ENCODE peak calls at places on chromosomes 3 and 15, in six cellular contexts. N is GM12878, K is upper lobe of left lung, H is K562, D is A549, G is HepG2. F is an unnamed sample.

GRCh38 chr3:100629728-100630127 is 20.3 kb downstream of the ADGRG7 start:
- ATAC-seq in N (peak), G (no peak), H (peak), K (no peak), D (no peak), F (no peak)

GRCh38 chr3:42397644-42398043 is 12.8 kb downstream of the LYZL4 start:
- ATAC-seq in N (no peak), D (no peak), H (no peak), K (no peak), G (peak), F (no peak)

GRCh38 chr3:44104668-44105321 is 136.9 kb upstream of the TOPAZ1 start:
- ATAC-seq in H (no peak), G (peak), K (peak), D (peak), N (peak), F (no peak)

GRCh38 chr15:97420116-97420515 is 540.4 kb upstream of the ARRDC4 start:
- ATAC-seq in D (no peak), K (no peak), G (no peak), N (no peak), H (no peak), F (no peak)

GRCh38 chr15:57591237-57591821 is 375 bp upstream of the MYZAP start:
- ATAC-seq in G (no peak), H (no peak), K (no peak), N (no peak), D (no peak), F (no peak)

GRCh38 chr3:143182861-143183667 is 63.5 kb downstream of the CHST2 start:
- ATAC-seq in N (no peak), D (no peak), K (no peak), G (no peak), H (peak), F (no peak)

GRCh38 chr3:49654955-49655556 is 19.1 kb upstream of the APEH start:
- ATAC-seq in H (no peak), G (no peak), D (no peak), K (no peak), N (no peak), F (no peak)

GRCh38 chr15:71294636-71295241 is 179.5 kb downstream of the THSD4 start:
- ATAC-seq in D (peak), H (no peak), K (peak), N (no peak), G (no peak), F (peak)

GRCh38 chr3:118907909-118908308 is 126.7 kb downstream of the IGSF11 start:
- ATAC-seq in K (no peak), H (no peak), G (no peak), N (no peak), D (no peak), F (no peak)

GRCh38 chr3:185330644-185331043 is 32.3 kb upstream of the MAP3K13 start:
- ATAC-seq in H (no peak), D (no peak), G (peak), K (peak), N (no peak), F (no peak)

GRCh38 chr15:76012021-76012551 is at the start of gene NRG4:
- ATAC-seq in H (peak), N (peak), D (peak), G (no peak), K (no peak), F (no peak)

GRCh38 chr15:101023501-101024110 is 104.4 kb downstream of the LRRK1 start:
- ATAC-seq in H (no peak), G (no peak), D (no peak), K (no peak), N (no peak), F (peak)

GRCh38 chr15:68833734-68834334 is 13.1 kb upstream of the ANP32A start:
- ATAC-seq in K (no peak), N (no peak), G (no peak), D (no peak), H (no peak), F (no peak)

GRCh38 chr3:48436855-48437254 is 3.1 kb downstream of the CCDC51 start:
- ATAC-seq in G (no peak), K (no peak), H (no peak), D (no peak), N (no peak), F (no peak)

GRCh38 chr3:183259621-183260020 is 6.6 kb downstream of the B3GNT5 start:
- ATAC-seq in H (no peak), D (no peak), K (no peak), N (no peak), G (no peak), F (peak)

GRCh38 chr3:19216669-19217337 is 68.5 kb downstream of the KCNH8 start:
- ATAC-seq in G (no peak), D (no peak), N (no peak), H (no peak), K (no peak), F (no peak)

GRCh38 chr3:152436707-152437615 is 168.2 kb downstream of the MBNL1 start:
- ATAC-seq in K (no peak), N (no peak), H (peak), D (no peak), G (no peak), F (no peak)

GRCh38 chr15:45116482-45117326 is 2.6 kb downstream of the DUOXA2 start:
- ATAC-seq in N (no peak), H (no peak), K (no peak), G (no peak), D (no peak), F (no peak)

GRCh38 chr3:122890077-122890484 is 95.2 kb downstream of the SLC49A4 start:
- ATAC-seq in N (peak), H (no peak), G (no peak), K (peak), D (no peak), F (peak)

GRCh38 chr3:148730676-148731075 is 33.0 kb downstream of the AGTR1 start:
- ATAC-seq in G (no peak), H (no peak), N (no peak), D (no peak), K (no peak), F (no peak)

GRCh38 chr3:177238661-177239216 is 41.5 kb upstream of the TBL1XR1 start:
- ATAC-seq in G (no peak), D (no peak), H (no peak), N (no peak), K (no peak), F (no peak)

GRCh38 chr3:72288955-72289707 is 504.2 kb upstream of the PROK2 start:
- ATAC-seq in N (peak), K (peak), D (no peak), H (peak), G (no peak), F (peak)

GRCh38 chr3:189914799-189915198 is 205.9 kb downstream of the P3H2 start:
- ATAC-seq in K (no peak), D (peak), G (no peak), N (no peak), H (no peak), F (no peak)

GRCh38 chr15:98954411-98954810 is 53.2 kb downstream of the PGPEP1L start:
- ATAC-seq in D (no peak), H (no peak), G (no peak), N (no peak), K (peak), F (peak)

GRCh38 chr15:98953000-98953776 is 54.4 kb downstream of the PGPEP1L start:
- ATAC-seq in D (no peak), N (peak), K (no peak), G (no peak), H (peak), F (no peak)

GRCh38 chr15:98955331-98955730 is 52.3 kb downstream of the PGPEP1L start:
- ATAC-seq in D (no peak), G (no peak), H (no peak), N (no peak), K (no peak), F (no peak)

GRCh38 chr15:98952381-98952803 is 55.2 kb downstream of the PGPEP1L start:
- ATAC-seq in K (no peak), D (no peak), H (no peak), G (no peak), N (peak), F (no peak)

DNA sequence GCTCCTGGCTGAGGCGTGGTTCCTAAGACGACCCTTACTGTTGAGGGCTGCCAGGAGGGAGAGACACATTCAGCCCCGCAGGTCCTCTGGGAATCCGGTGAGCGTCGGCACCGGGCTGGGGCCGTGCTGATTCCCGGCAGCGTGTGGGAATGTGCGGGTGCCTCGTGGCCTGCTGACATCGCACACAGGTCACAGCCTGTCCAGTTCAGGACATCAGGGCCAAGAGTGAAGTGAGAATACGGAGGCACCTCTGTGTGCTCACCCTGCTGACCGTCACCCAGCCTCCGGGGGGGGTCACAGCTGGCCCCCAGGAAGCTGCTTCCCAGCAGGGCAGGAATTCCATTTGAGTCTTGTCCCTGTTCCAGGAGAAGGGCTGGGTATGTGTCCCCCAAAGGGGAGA is 53.6 kb downstream of the PGPEP1L start:
- ATAC-seq in H (no peak), N (no peak), D (no peak), G (no peak), K (peak), F (peak)
- TF ChIP-seq EP300 in H (no peak), N (no peak), D (no peak), G (no peak), K (no peak), F (no peak)

GRCh38 chr15:40908095-40908494 is 13.8 kb downstream of the VPS18 start:
- ATAC-seq in N (no peak), D (no peak), G (no peak), H (no peak), K (no peak), F (no peak)
- TF ChIP-seq EP300 in N (no peak), D (no peak), G (no peak), H (no peak), K (no peak), F (no peak)

GRCh38 chr3:155233213-155233612 is 60.3 kb downstream of the STRIT1 start:
- ATAC-seq in H (peak), D (no peak), G (no peak), K (no peak), N (no peak), F (peak)
- TF ChIP-seq EP300 in H (no peak), D (no peak), G (no peak), K (no peak), N (no peak), F (no peak)

GRCh38 chr3:29282431-29283296 is 1.8 kb downstream of the RBMS3 start:
- ATAC-seq in K (peak), N (peak), H (no peak), G (no peak), D (no peak), F (no peak)
- TF ChIP-seq EP300 in K (no peak), N (no peak), H (no peak), G (no peak), D (no peak), F (no peak)

DNA sequence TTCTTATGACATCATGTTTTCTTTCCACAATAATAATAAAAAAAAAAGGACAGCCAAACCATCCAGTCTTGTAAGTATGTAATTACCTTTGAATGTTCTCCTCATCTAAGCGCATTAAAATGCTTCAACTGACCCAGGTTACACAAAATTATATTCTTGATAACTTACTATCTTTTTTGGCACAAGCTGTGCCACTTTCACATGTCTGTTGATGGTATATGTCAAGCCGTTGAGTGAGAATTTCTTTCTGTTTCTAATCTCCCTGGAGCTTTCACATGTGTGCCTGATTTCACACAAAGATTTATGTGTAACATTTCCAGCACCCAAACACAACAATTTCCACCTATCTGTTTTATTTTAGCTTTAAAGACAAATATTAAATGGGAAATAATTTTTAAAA is 238.6 kb upstream of the ZNF385D start:
- ATAC-seq in N (no peak), K (no peak), H (no peak), G (no peak), D (no peak), F (no peak)
- TF ChIP-seq EP300 in N (no peak), K (no peak), H (no peak), G (no peak), D (no peak), F (no peak)

DNA sequence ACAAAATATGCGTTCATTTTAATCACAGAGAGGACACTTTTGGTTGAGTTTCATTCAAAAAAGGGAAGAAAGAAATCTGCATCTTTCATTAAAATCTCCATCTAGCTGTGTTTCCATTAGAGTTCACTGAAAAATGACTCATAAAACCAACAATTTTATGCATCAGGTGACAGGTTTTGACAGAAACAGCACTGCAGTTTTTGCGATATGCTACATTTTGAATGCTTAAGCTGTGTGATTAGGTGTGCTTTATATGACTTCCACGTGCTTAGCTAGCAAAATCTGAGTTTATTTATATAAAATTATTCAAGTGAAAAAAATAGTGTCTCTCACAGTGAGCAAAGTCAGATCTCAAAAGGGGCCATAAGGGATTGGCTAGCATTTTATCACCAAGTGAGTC is 409.6 kb downstream of the ROBO2 start:
- ATAC-seq in D (no peak), H (no peak), G (no peak), K (no peak), N (no peak), F (no peak)
- TF ChIP-seq EP300 in D (no peak), H (no peak), G (no peak), K (no peak), N (no peak), F (no peak)

DNA sequence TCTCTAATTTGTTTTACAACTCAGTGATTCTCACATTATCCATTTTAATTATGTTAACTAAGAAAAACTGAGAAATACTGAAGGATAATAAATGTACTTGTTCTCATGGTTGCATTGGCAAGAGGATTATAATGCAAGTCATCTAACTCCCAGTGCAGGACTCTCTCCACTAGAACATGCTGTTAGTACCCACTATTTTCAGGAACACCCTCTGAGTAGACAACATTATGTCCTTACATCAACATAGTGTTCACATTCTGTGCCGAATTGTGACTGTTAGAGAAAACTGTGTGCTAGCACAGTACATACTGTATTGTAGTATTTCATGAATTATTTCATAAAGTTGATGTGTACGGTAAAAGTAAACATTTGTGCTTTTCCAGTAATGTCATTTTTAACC is 80.1 kb downstream of the LEKR1 start:
- ATAC-seq in N (no peak), D (no peak), G (no peak), H (peak), K (no peak), F (no peak)
- TF ChIP-seq EP300 in N (no peak), D (no peak), G (no peak), H (no peak), K (no peak), F (no peak)

GRCh38 chr3:194688207-194688711 is 2.6 kb downstream of the FAM43A start:
- ATAC-seq in H (no peak), N (peak), K (peak), D (no peak), G (no peak), F (no peak)

GRCh38 chr3:194690501-194691372 is 5.1 kb downstream of the FAM43A start:
- ATAC-seq in H (peak), N (no peak), G (peak), K (no peak), D (no peak), F (no peak)

GRCh38 chr3:194688946-194689345 is 3.3 kb downstream of the FAM43A start:
- ATAC-seq in H (no peak), G (no peak), D (no peak), N (no peak), K (no peak), F (no peak)

GRCh38 chr3:194689493-194689901 is 3.8 kb downstream of the FAM43A start:
- ATAC-seq in N (no peak), G (no peak), K (peak), H (no peak), D (no peak), F (no peak)

DNA sequence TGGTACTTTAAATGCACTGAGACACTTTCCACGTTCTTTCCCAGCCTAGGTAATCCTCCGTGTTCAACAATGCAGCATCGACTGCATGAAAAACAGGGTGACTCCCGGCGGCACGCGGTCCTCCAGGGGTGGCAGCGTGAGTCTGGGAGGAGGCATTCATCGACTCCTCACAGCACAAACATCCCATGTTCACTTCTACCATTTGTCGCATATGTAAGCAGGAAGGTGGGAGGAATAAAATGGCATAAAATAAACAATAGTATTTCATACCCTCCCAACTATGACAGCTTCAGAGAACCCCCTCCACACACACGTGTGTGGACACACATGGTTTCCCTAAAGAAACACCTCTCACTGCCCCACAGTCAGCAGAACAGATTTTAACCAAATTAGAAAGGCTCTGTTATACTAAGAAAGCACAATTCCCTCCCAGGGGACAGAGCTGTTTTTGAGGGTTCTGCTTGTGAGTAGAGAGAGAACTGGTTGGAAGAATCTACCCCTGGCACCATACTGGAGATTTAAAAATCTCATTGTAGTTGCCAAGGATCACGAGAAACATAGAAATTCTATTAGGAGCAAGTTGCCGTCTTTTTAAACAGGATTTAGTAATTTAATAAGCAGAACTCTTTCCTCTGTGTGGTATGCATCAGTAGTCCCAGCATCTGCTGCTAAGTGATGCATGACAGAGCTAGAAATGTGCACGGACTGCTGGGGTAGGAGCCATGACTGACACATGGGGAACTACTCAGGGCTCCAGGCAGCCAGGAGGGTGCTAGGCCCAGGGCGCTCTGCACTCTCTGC is 6.0 kb downstream of the FAM43A start:
- ATAC-seq in N (peak), K (no peak), D (no peak), G (no peak), H (peak), F (no peak)
- TF ChIP-seq EP300 in N (no peak), K (no peak), D (no peak), G (no peak), H (no peak), F (no peak)